ENCODE peak calls at places on chromosomes 7 and 10, in nine cellular contexts. One of them, this sample, is unnamed.
A peak's percentile ranks its signal among the peaks of the same experiment; 100 is the strongest.

GRCh38 chr7:147700702-147701101 is 889.9 kb upstream of the C7orf33 start:
- DNase-seq in esophagus muscularis mucosa: no peak
- DNase-seq in HepG2: no peak
- DNase-seq in ovary: no peak
- DNase-seq in suprapubic skin: no peak
- DNase-seq in transverse colon: no peak
- DNase-seq in stomach: no peak
- DNase-seq in A549: no peak
- DNase-seq in sigmoid colon: no peak
- DNase-seq in this sample: no peak

GRCh38 chr7:132757778-132758177 is 181.5 kb upstream of the PLXNA4 start:
- DNase-seq in A549: no peak
- DNase-seq in stomach: no peak
- DNase-seq in transverse colon: no peak
- DNase-seq in esophagus muscularis mucosa: no peak
- DNase-seq in suprapubic skin: no peak
- DNase-seq in ovary: no peak
- DNase-seq in HepG2: no peak
- DNase-seq in sigmoid colon: no peak
- DNase-seq in this sample: no peak

GRCh38 chr10:67256984-67257383 is 331.1 kb downstream of the LRRTM3 start:
- DNase-seq in HepG2: no peak
- DNase-seq in stomach: no peak
- DNase-seq in A549: no peak
- DNase-seq in sigmoid colon: no peak
- DNase-seq in suprapubic skin: no peak
- DNase-seq in ovary: no peak
- DNase-seq in transverse colon: no peak
- DNase-seq in esophagus muscularis mucosa: no peak
- DNase-seq in this sample: no peak

GRCh38 chr10:8731415-8732110 is 677.1 kb downstream of the GATA3 start:
- DNase-seq in esophagus muscularis mucosa: no peak
- DNase-seq in sigmoid colon: no peak
- DNase-seq in A549: no peak
- DNase-seq in transverse colon: no peak
- DNase-seq in HepG2: no peak
- DNase-seq in suprapubic skin: no peak
- DNase-seq in stomach: no peak
- DNase-seq in ovary: no peak
- DNase-seq in this sample: no peak

GRCh38 chr10:125340871-125341270 is 180.5 kb upstream of the CTBP2 start:
- DNase-seq in transverse colon: no peak
- DNase-seq in stomach: no peak
- DNase-seq in suprapubic skin: no peak
- DNase-seq in HepG2: no peak
- DNase-seq in esophagus muscularis mucosa: no peak
- DNase-seq in sigmoid colon: no peak
- DNase-seq in A549: no peak
- DNase-seq in ovary: no peak
- DNase-seq in this sample: no peak

GRCh38 chr10:28676297-28676967 is 889 bp upstream of the BAMBI start:
- DNase-seq in A549: no peak
- DNase-seq in sigmoid colon: peak; percentile 73
- DNase-seq in stomach: peak; percentile 26
- DNase-seq in suprapubic skin: peak; percentile 70
- DNase-seq in transverse colon: peak; percentile 13
- DNase-seq in ovary: peak; percentile 52
- DNase-seq in esophagus muscularis mucosa: no peak
- DNase-seq in HepG2: no peak
- DNase-seq in this sample: no peak

GRCh38 chr7:86972072-86972471 is 87.4 kb downstream of the ELAPOR2 start:
- DNase-seq in esophagus muscularis mucosa: no peak
- DNase-seq in stomach: no peak
- DNase-seq in suprapubic skin: no peak
- DNase-seq in A549: no peak
- DNase-seq in HepG2: no peak
- DNase-seq in ovary: no peak
- DNase-seq in transverse colon: no peak
- DNase-seq in sigmoid colon: no peak
- DNase-seq in this sample: no peak

GRCh38 chr10:31320598-31321211 is 1.7 kb downstream of the ZEB1 start:
- DNase-seq in ovary: peak; percentile 12
- DNase-seq in transverse colon: peak; percentile 24
- DNase-seq in A549: peak; percentile 16
- DNase-seq in suprapubic skin: peak; percentile 67
- DNase-seq in stomach: no peak
- DNase-seq in HepG2: peak; percentile 43
- DNase-seq in esophagus muscularis mucosa: no peak
- DNase-seq in sigmoid colon: peak; percentile 85
- DNase-seq in this sample: peak; percentile 32

GRCh38 chr10:99979066-99979685 is 30.6 kb downstream of the DNMBP start:
- DNase-seq in transverse colon: no peak
- DNase-seq in HepG2: no peak
- DNase-seq in stomach: no peak
- DNase-seq in A549: no peak
- DNase-seq in suprapubic skin: no peak
- DNase-seq in ovary: no peak
- DNase-seq in esophagus muscularis mucosa: no peak
- DNase-seq in sigmoid colon: no peak
- DNase-seq in this sample: no peak

GRCh38 chr10:83991986-83992753 is 147.1 kb upstream of the GHITM start:
- DNase-seq in transverse colon: peak; percentile 26
- DNase-seq in HepG2: peak; percentile 28
- DNase-seq in esophagus muscularis mucosa: no peak
- DNase-seq in stomach: no peak
- DNase-seq in sigmoid colon: no peak
- DNase-seq in ovary: no peak
- DNase-seq in A549: no peak
- DNase-seq in suprapubic skin: no peak
- DNase-seq in this sample: no peak

GRCh38 chr7:14739496-14740185 is 162.9 kb downstream of the DGKB start:
- DNase-seq in suprapubic skin: no peak
- DNase-seq in A549: no peak
- DNase-seq in stomach: no peak
- DNase-seq in ovary: no peak
- DNase-seq in HepG2: no peak
- DNase-seq in sigmoid colon: no peak
- DNase-seq in esophagus muscularis mucosa: no peak
- DNase-seq in transverse colon: no peak
- DNase-seq in this sample: no peak

GRCh38 chr10:3774814-3775670 is 10.0 kb downstream of the KLF6 start:
- DNase-seq in esophagus muscularis mucosa: no peak
- DNase-seq in transverse colon: peak; percentile 47
- DNase-seq in sigmoid colon: peak; percentile 73
- DNase-seq in HepG2: no peak
- DNase-seq in stomach: no peak
- DNase-seq in suprapubic skin: no peak
- DNase-seq in A549: no peak
- DNase-seq in ovary: peak; percentile 3
- DNase-seq in this sample: no peak

GRCh38 chr7:82851126-82851525 is 311.6 kb downstream of the PCLO start:
- DNase-seq in HepG2: no peak
- DNase-seq in transverse colon: no peak
- DNase-seq in sigmoid colon: no peak
- DNase-seq in esophagus muscularis mucosa: no peak
- DNase-seq in suprapubic skin: no peak
- DNase-seq in A549: no peak
- DNase-seq in stomach: no peak
- DNase-seq in ovary: no peak
- DNase-seq in this sample: no peak

GRCh38 chr7:75980126-75980864 is 14.1 kb downstream of the TMEM120A start:
- DNase-seq in stomach: peak; percentile 80
- DNase-seq in ovary: no peak
- DNase-seq in HepG2: no peak
- DNase-seq in transverse colon: peak; percentile 93
- DNase-seq in esophagus muscularis mucosa: no peak
- DNase-seq in suprapubic skin: peak; percentile 69
- DNase-seq in sigmoid colon: no peak
- DNase-seq in A549: no peak
- DNase-seq in this sample: no peak

GRCh38 chr10:3887885-3888476 is 103.0 kb upstream of the KLF6 start:
- DNase-seq in HepG2: no peak
- DNase-seq in ovary: no peak
- DNase-seq in esophagus muscularis mucosa: no peak
- DNase-seq in suprapubic skin: peak; percentile 81
- DNase-seq in stomach: no peak
- DNase-seq in transverse colon: peak; percentile 44
- DNase-seq in sigmoid colon: peak; percentile 83
- DNase-seq in A549: peak; percentile 47
- DNase-seq in this sample: peak; percentile 34

GRCh38 chr10:71302874-71303568 is 16.0 kb upstream of the SLC29A3 start:
- DNase-seq in stomach: no peak
- DNase-seq in transverse colon: no peak
- DNase-seq in ovary: no peak
- DNase-seq in sigmoid colon: no peak
- DNase-seq in A549: peak; percentile 73
- DNase-seq in suprapubic skin: no peak
- DNase-seq in esophagus muscularis mucosa: no peak
- DNase-seq in HepG2: peak; percentile 65
- DNase-seq in this sample: peak; percentile 33

GRCh38 chr7:37284805-37285211 is 163.9 kb downstream of the ELMO1 start:
- DNase-seq in HepG2: peak; percentile 16
- DNase-seq in A549: peak; percentile 29
- DNase-seq in ovary: peak; percentile 63
- DNase-seq in sigmoid colon: peak; percentile 69
- DNase-seq in esophagus muscularis mucosa: peak; percentile 92
- DNase-seq in suprapubic skin: no peak
- DNase-seq in stomach: no peak
- DNase-seq in transverse colon: peak; percentile 62
- DNase-seq in this sample: peak; percentile 75

GRCh38 chr10:131210181-131210580 is 101.3 kb downstream of the TCERG1L start:
- DNase-seq in suprapubic skin: no peak
- DNase-seq in ovary: no peak
- DNase-seq in stomach: peak; percentile 9
- DNase-seq in sigmoid colon: no peak
- DNase-seq in HepG2: no peak
- DNase-seq in A549: no peak
- DNase-seq in esophagus muscularis mucosa: no peak
- DNase-seq in transverse colon: no peak
- DNase-seq in this sample: no peak
- TF ChIP-seq EP300 in suprapubic skin: no peak
- TF ChIP-seq EP300 in ovary: no peak
- TF ChIP-seq EP300 in stomach: no peak
- TF ChIP-seq EP300 in sigmoid colon: no peak
- TF ChIP-seq EP300 in HepG2: no peak
- TF ChIP-seq EP300 in A549: no peak
- TF ChIP-seq EP300 in esophagus muscularis mucosa: no peak
- TF ChIP-seq EP300 in transverse colon: no peak
- TF ChIP-seq EP300 in this sample: no peak

DNA sequence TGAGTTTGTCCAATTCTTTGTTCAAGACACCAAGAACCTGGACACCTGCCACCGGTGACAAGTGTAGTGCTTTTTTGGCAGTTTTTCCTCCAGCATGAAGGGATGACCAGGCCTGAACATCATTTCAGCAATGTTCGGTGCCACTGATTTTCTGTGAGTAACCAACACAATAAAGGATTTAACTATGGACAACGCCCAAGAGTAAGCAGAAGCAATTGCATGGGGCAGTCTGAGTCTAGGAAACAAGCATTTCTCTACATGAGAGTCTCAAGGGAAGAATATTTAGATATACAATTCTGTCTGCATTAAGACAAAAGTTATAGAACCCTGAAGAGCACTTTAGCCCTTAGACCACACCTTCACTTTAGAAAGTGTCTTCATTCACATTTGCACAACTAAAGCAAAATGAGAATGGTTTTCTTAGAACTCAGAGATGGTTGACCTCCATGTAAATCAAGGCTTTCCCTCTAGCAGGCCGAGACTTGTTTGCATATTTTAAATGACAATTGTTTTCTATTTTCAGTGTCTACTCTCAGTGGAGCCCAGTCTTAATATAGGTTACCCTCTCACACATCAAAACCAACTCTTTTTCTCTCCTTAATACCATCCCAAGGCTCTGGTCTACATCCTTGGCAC is 25.5 kb upstream of the TRIM24 start:
- DNase-seq in transverse colon: no peak
- DNase-seq in suprapubic skin: no peak
- DNase-seq in ovary: no peak
- DNase-seq in esophagus muscularis mucosa: no peak
- DNase-seq in stomach: no peak
- DNase-seq in sigmoid colon: no peak
- DNase-seq in HepG2: no peak
- DNase-seq in A549: no peak
- DNase-seq in this sample: no peak
- TF ChIP-seq POLR2A in transverse colon: no peak
- TF ChIP-seq POLR2A in suprapubic skin: no peak
- TF ChIP-seq POLR2A in ovary: no peak
- TF ChIP-seq POLR2A in esophagus muscularis mucosa: no peak
- TF ChIP-seq POLR2A in stomach: no peak
- TF ChIP-seq POLR2A in sigmoid colon: no peak
- TF ChIP-seq POLR2A in HepG2: no peak
- TF ChIP-seq POLR2A in A549: no peak
- TF ChIP-seq POLR2A in this sample: no peak

GRCh38 chr7:135842446-135843175 is 94.0 kb upstream of the FAM180A start:
- DNase-seq in stomach: no peak
- DNase-seq in suprapubic skin: no peak
- DNase-seq in sigmoid colon: no peak
- DNase-seq in esophagus muscularis mucosa: no peak
- DNase-seq in transverse colon: no peak
- DNase-seq in HepG2: no peak
- DNase-seq in A549: no peak
- DNase-seq in ovary: no peak
- DNase-seq in this sample: no peak
- TF ChIP-seq EP300 in stomach: no peak
- TF ChIP-seq EP300 in suprapubic skin: no peak
- TF ChIP-seq EP300 in sigmoid colon: no peak
- TF ChIP-seq EP300 in esophagus muscularis mucosa: no peak
- TF ChIP-seq EP300 in transverse colon: no peak
- TF ChIP-seq EP300 in HepG2: no peak
- TF ChIP-seq EP300 in A549: no peak
- TF ChIP-seq EP300 in ovary: no peak
- TF ChIP-seq EP300 in this sample: no peak

GRCh38 chr7:2928613-2929311 is 84.7 kb upstream of the GNA12 start:
- DNase-seq in ovary: peak; percentile 23
- DNase-seq in A549: no peak
- DNase-seq in HepG2: no peak
- DNase-seq in esophagus muscularis mucosa: no peak
- DNase-seq in stomach: no peak
- DNase-seq in transverse colon: no peak
- DNase-seq in suprapubic skin: peak; percentile 58
- DNase-seq in sigmoid colon: peak; percentile 62
- DNase-seq in this sample: no peak

GRCh38 chr7:2929321-2930201 is 85.5 kb upstream of the GNA12 start:
- DNase-seq in esophagus muscularis mucosa: no peak
- DNase-seq in sigmoid colon: peak; percentile 56
- DNase-seq in suprapubic skin: peak; percentile 26
- DNase-seq in A549: no peak
- DNase-seq in HepG2: no peak
- DNase-seq in transverse colon: no peak
- DNase-seq in stomach: no peak
- DNase-seq in ovary: no peak
- DNase-seq in this sample: no peak

GRCh38 chr7:2932761-2933251 is 88.7 kb upstream of the GNA12 start:
- DNase-seq in ovary: no peak
- DNase-seq in suprapubic skin: peak; percentile 38
- DNase-seq in HepG2: no peak
- DNase-seq in stomach: no peak
- DNase-seq in transverse colon: no peak
- DNase-seq in esophagus muscularis mucosa: no peak
- DNase-seq in sigmoid colon: peak; percentile 44
- DNase-seq in A549: no peak
- DNase-seq in this sample: no peak

GRCh38 chr7:2930310-2931033 is 86.4 kb upstream of the GNA12 start:
- DNase-seq in A549: no peak
- DNase-seq in HepG2: no peak
- DNase-seq in transverse colon: no peak
- DNase-seq in stomach: no peak
- DNase-seq in sigmoid colon: peak; percentile 40
- DNase-seq in suprapubic skin: peak; percentile 44
- DNase-seq in ovary: no peak
- DNase-seq in esophagus muscularis mucosa: no peak
- DNase-seq in this sample: no peak

GRCh38 chr7:2931034-2931415 is 86.9 kb upstream of the GNA12 start:
- DNase-seq in suprapubic skin: peak; percentile 34
- DNase-seq in A549: no peak
- DNase-seq in stomach: no peak
- DNase-seq in sigmoid colon: peak; percentile 6
- DNase-seq in HepG2: no peak
- DNase-seq in transverse colon: no peak
- DNase-seq in esophagus muscularis mucosa: no peak
- DNase-seq in ovary: no peak
- DNase-seq in this sample: no peak
- TF ChIP-seq POLR2A in suprapubic skin: no peak
- TF ChIP-seq POLR2A in A549: no peak
- TF ChIP-seq POLR2A in stomach: no peak
- TF ChIP-seq POLR2A in sigmoid colon: no peak
- TF ChIP-seq POLR2A in HepG2: no peak
- TF ChIP-seq POLR2A in transverse colon: no peak
- TF ChIP-seq POLR2A in esophagus muscularis mucosa: no peak
- TF ChIP-seq POLR2A in ovary: no peak
- TF ChIP-seq POLR2A in this sample: no peak